ENCODE peak calls at places on chromosomes 3 and 15, in seven cellular contexts. T, D, F, A, Y, Q and I are unnamed samples.

GRCh38 chr15:20346082-20346805 is 195.4 kb downstream of the GOLGA6L6 start:
- DNase-seq in T (no peak), Y (no peak), A (peak; percentile 15), F (no peak), D (no peak), Q (no peak), I (no peak)

GRCh38 chr3:10518506-10519150 is 13.2 kb upstream of the ATP2B2 start:
- DNase-seq in T (peak; percentile 13), D (peak; percentile 16), Q (no peak), F (no peak), A (no peak), Y (no peak), I (peak; percentile 26)

GRCh38 chr3:154795582-154795981 is 284.5 kb upstream of the MME start:
- DNase-seq in F (no peak), D (no peak), T (no peak), A (no peak), Q (no peak), Y (no peak), I (peak; percentile 95)

GRCh38 chr3:137165117-137165806 is 207.5 kb downstream of the IL20RB start:
- DNase-seq in A (no peak), D (no peak), T (no peak), Y (no peak), Q (no peak), F (no peak), I (peak; percentile 43)

GRCh38 chr3:110378481-110378880 is 693.1 kb upstream of the NECTIN3 start:
- DNase-seq in A (no peak), T (no peak), Y (no peak), F (no peak), Q (no peak), D (no peak), I (peak; percentile 52)

GRCh38 chr15:67109141-67110034 is 44.0 kb downstream of the SMAD3 start:
- DNase-seq in F (no peak), Y (no peak), D (no peak), Q (no peak), A (peak; percentile 72), T (peak; percentile 71), I (peak; percentile 99)

GRCh38 chr3:152021951-152022461 is 148.6 kb downstream of the SUCNR1 start:
- DNase-seq in T (peak; percentile 24), Q (no peak), Y (no peak), F (no peak), D (no peak), A (no peak), I (peak; percentile 14)

GRCh38 chr3:126474498-126475410 is 937 bp downstream of the ZXDC start:
- DNase-seq in T (peak; percentile 28), D (peak; percentile 53), F (no peak), Q (no peak), Y (peak; percentile 22), A (peak; percentile 40), I (peak; percentile 41)

GRCh38 chr15:99631256-99631655 is 65.5 kb downstream of the MEF2A start:
- DNase-seq in Y (no peak), A (no peak), D (no peak), F (no peak), T (no peak), Q (no peak), I (no peak)

GRCh38 chr3:107555359-107555758 is 32.6 kb downstream of the BBX start:
- DNase-seq in F (no peak), T (no peak), A (no peak), Y (no peak), Q (no peak), D (no peak), I (no peak)

GRCh38 chr3:57130426-57131209 is 34.5 kb downstream of the IL17RD start:
- DNase-seq in F (no peak), Q (no peak), Y (no peak), A (no peak), T (peak; percentile 59), D (no peak), I (no peak)

GRCh38 chr15:69813881-69814280 is 283.8 kb downstream of the TLE3 start:
- DNase-seq in Y (no peak), D (no peak), F (no peak), Q (no peak), T (no peak), A (no peak), I (no peak)

GRCh38 chr15:72825831-72826230 is 42.3 kb upstream of the ADPGK start:
- DNase-seq in Y (no peak), Q (no peak), F (no peak), T (no peak), A (no peak), D (no peak), I (no peak)

GRCh38 chr15:56176996-56177395 is 66.7 kb downstream of the RFX7 start:
- DNase-seq in A (no peak), Y (no peak), T (no peak), Q (no peak), F (no peak), D (no peak), I (no peak)

GRCh38 chr15:25248583-25249235 is 190.1 kb downstream of the UBE3A start:
- DNase-seq in Q (no peak), F (no peak), T (peak; percentile 6), D (peak; percentile 22), A (no peak), Y (no peak), I (no peak)

GRCh38 chr3:51539291-51539891 is 872 bp downstream of the RAD54L2 start:
- DNase-seq in D (no peak), Q (no peak), A (no peak), T (peak; percentile 14), F (peak; percentile 15), Y (no peak), I (peak; percentile 31)

GRCh38 chr3:123813876-123814275 is 70.3 kb downstream of the MYLK start:
- DNase-seq in T (no peak), Y (no peak), F (no peak), A (no peak), D (no peak), Q (no peak), I (no peak)

GRCh38 chr15:32746116-32746857 is 28.5 kb downstream of the GREM1 start:
- DNase-seq in Y (no peak), F (no peak), A (no peak), Q (no peak), T (no peak), D (no peak), I (no peak)

GRCh38 chr3:71453319-71453718 is 130.2 kb downstream of the FOXP1 start:
- DNase-seq in T (no peak), Y (no peak), Q (no peak), F (no peak), A (no peak), D (no peak), I (no peak)

GRCh38 chr3:71453822-71454512 is 129.6 kb downstream of the FOXP1 start:
- DNase-seq in Q (no peak), T (no peak), D (no peak), Y (no peak), A (no peak), F (no peak), I (no peak)

GRCh38 chr3:71450162-71450561 is 133.4 kb downstream of the FOXP1 start:
- DNase-seq in D (no peak), Q (no peak), T (no peak), F (no peak), Y (no peak), A (no peak), I (no peak)

GRCh38 chr3:71451812-71452211 is 131.7 kb downstream of the FOXP1 start:
- DNase-seq in Q (no peak), Y (no peak), F (no peak), A (no peak), T (no peak), D (no peak), I (no peak)

DNA sequence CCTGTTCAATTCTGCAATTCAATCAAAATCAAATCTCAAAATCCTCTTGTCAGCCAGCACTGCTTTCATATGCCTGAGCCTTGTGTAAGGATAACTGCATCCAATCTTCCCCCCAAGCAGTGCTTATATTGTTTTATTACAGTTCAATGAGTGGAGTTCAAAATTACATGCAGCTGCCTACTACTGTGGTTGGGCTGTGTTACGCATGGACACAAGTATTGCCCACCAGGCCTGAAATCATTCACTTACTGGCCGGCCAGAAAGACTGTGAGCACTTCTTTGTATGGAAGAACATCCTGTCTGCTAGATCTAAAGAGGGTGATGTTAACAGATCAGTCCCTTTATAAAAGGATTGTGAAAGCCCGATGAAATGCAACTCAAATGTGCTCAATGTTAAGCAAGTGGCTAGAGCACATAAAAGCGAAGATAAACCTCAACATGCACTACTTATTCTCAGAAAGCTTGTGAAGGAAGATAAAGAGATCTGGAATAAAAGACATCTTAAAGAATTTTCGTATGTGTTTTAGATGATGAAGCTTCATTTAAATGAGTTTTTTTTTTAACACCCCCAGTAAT is 132.5 kb downstream of the FOXP1 start:
- DNase-seq in F (no peak), D (no peak), A (no peak), Q (no peak), Y (no peak), T (no peak), I (no peak)
- H3K4me1 ChIP-seq in F (no peaks in the 10 kb centered on the region), D (peaks cover 74% of the 10 kb centered on the region), A (peaks cover 13% of the 10 kb centered on the region), Q (no peaks in the 10 kb centered on the region), Y (peaks cover 6% of the 10 kb centered on the region), T (no peaks in the 10 kb centered on the region), I (no peaks in the 10 kb centered on the region)

DNA sequence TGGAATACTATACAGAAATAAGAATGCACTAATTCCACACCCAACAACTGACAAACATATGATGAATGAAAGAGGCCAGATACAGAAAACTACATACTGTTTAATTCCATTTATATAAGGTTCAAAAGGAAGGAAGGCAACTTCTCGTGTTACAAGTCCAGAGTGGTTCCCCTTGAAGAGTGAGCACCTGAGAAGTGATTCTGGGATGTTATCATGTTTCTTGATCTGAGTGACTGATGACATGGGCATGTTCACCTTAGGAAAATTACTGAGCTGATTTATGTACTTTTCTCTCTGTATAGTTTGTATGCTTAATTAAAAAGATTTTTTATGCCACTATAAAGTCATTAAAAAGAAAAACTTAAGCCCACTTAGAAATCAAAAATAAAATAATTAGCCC is 13.6 kb downstream of the CCDC12 start:
- DNase-seq in T (no peak), A (no peak), Y (no peak), Q (no peak), D (no peak), F (no peak), I (no peak)
- H3K4me1 ChIP-seq in T (peaks cover 30% of the 10 kb centered on the region), A (peaks cover 67% of the 10 kb centered on the region), Y (peaks cover 43% of the 10 kb centered on the region), Q (peaks cover 8% of the 10 kb centered on the region), D (peaks cover 78% of the 10 kb centered on the region), F (peaks cover 5% of the 10 kb centered on the region), I (peaks cover 4% of the 10 kb centered on the region)

GRCh38 chr15:80160570-80161156 is 7.9 kb downstream of the FAH start:
- DNase-seq in Q (no peak), D (no peak), F (no peak), A (peak; percentile 76), Y (no peak), T (no peak), I (peak; percentile 93)
- H3K4me1 ChIP-seq in Q (no peaks in the 10 kb centered on the region), D (peaks cover 35% of the 10 kb centered on the region), F (no peaks in the 10 kb centered on the region), A (no peaks in the 10 kb centered on the region), Y (peaks cover 15% of the 10 kb centered on the region), T (no peaks in the 10 kb centered on the region), I (peaks cover 10% of the 10 kb centered on the region)

GRCh38 chr3:125383744-125384143 is 8.6 kb upstream of the ZNF148 start:
- DNase-seq in Q (no peak), T (no peak), F (no peak), Y (no peak), D (no peak), A (no peak), I (no peak)

GRCh38 chr3:125382323-125382722 is 7.2 kb upstream of the ZNF148 start:
- DNase-seq in Q (no peak), D (no peak), F (no peak), A (no peak), Y (no peak), T (no peak), I (no peak)

GRCh38 chr3:125379483-125379882 is 4.4 kb upstream of the ZNF148 start:
- DNase-seq in T (no peak), D (no peak), Q (no peak), A (no peak), Y (no peak), F (no peak), I (no peak)

GRCh38 chr3:125381743-125382142 is 6.6 kb upstream of the ZNF148 start:
- DNase-seq in F (no peak), A (no peak), D (no peak), Q (no peak), Y (no peak), T (no peak), I (peak; percentile 63)

GRCh38 chr3:125381314-125381713 is 6.2 kb upstream of the ZNF148 start:
- DNase-seq in Y (no peak), F (no peak), A (no peak), T (no peak), Q (no peak), D (no peak), I (no peak)
- H3K4me1 ChIP-seq in Y (no peaks in the 10 kb centered on the region), F (peaks cover 4% of the 10 kb centered on the region), A (no peaks in the 10 kb centered on the region), T (no peaks in the 10 kb centered on the region), Q (peaks cover under 1% of the 10 kb centered on the region), D (peaks cover 4% of the 10 kb centered on the region), I (peaks cover 2% of the 10 kb centered on the region)